ENCODE peak calls at places on chromosomes 4 and X, in nine cellular contexts. Q, H, Z, R, J, C, L, V and P are unnamed samples.

GRCh38 chr4:159142254-159142653 is 39.4 kb downstream of the RAPGEF2 start:
- DNase-seq in Q (no peak), H (no peak), Z (no peak), R (no peak), J (no peak), C (no peak), L (no peak), V (no peak), P (no peak)

GRCh38 chr4:75675004-75675531 is 1.9 kb upstream of the G3BP2 start:
- DNase-seq in Q (no peak), H (no peak), Z (no peak), R (no peak), J (no peak), C (peak; percentile 45), L (no peak), V (no peak), P (no peak)

GRCh38 chrX:70117738-70118137 is 15.5 kb upstream of the IGBP1 start:
- DNase-seq in Q (no peak), H (no peak), Z (no peak), R (no peak), J (no peak), C (no peak), L (no peak), V (no peak), P (no peak)

GRCh38 chr4:108270466-108271450 is 102.0 kb upstream of the LEF1 start:
- DNase-seq in Q (no peak), H (no peak), Z (no peak), R (no peak), J (no peak), C (no peak), L (no peak), V (no peak), P (no peak)

GRCh38 chrX:136268051-136269048 is 17.1 kb upstream of the MAP7D3 start:
- DNase-seq in Q (peak; percentile 48), H (no peak), Z (peak; percentile 7), R (no peak), J (no peak), C (peak; percentile 48), L (no peak), V (peak; percentile 4), P (no peak)

GRCh38 chrX:75786290-75786689 is 1.2 kb upstream of the MAGEE2 start:
- DNase-seq in Q (no peak), H (no peak), Z (no peak), R (no peak), J (no peak), C (no peak), L (no peak), V (no peak), P (no peak)

GRCh38 chr4:19386786-19387185 is 864.9 kb upstream of the SLIT2 start:
- DNase-seq in Q (no peak), H (no peak), Z (no peak), R (no peak), J (no peak), C (no peak), L (no peak), V (no peak), P (no peak)

GRCh38 chr4:7653510-7654414 is 219.0 kb upstream of the PSAPL1 start:
- DNase-seq in Q (no peak), H (peak; percentile 52), Z (no peak), R (no peak), J (no peak), C (no peak), L (no peak), V (no peak), P (no peak)

GRCh38 chr4:113094802-113095201 is 45.3 kb downstream of the ANK2 start:
- DNase-seq in Q (peak; percentile 37), H (no peak), Z (peak; percentile 19), R (no peak), J (no peak), C (peak; percentile 63), L (no peak), V (no peak), P (no peak)

GRCh38 chrX:122094611-122095010 is 1047.2 kb downstream of the GLUD2 start:
- DNase-seq in Q (no peak), H (no peak), Z (no peak), R (no peak), J (no peak), C (no peak), L (no peak), V (no peak), P (no peak)

GRCh38 chr4:152556283-152556682 is 20.4 kb upstream of the FBXW7 start:
- DNase-seq in Q (no peak), H (no peak), Z (no peak), R (no peak), J (no peak), C (no peak), L (no peak), V (no peak), P (no peak)

GRCh38 chr4:146330392-146330791 is 116.1 kb downstream of the REELD1 start:
- DNase-seq in Q (no peak), H (no peak), Z (no peak), R (no peak), J (no peak), C (no peak), L (no peak), V (no peak), P (no peak)

GRCh38 chr4:74426101-74426500 is 18.8 kb upstream of the AREG start:
- DNase-seq in Q (no peak), H (no peak), Z (no peak), R (no peak), J (no peak), C (no peak), L (no peak), V (no peak), P (no peak)

DNA sequence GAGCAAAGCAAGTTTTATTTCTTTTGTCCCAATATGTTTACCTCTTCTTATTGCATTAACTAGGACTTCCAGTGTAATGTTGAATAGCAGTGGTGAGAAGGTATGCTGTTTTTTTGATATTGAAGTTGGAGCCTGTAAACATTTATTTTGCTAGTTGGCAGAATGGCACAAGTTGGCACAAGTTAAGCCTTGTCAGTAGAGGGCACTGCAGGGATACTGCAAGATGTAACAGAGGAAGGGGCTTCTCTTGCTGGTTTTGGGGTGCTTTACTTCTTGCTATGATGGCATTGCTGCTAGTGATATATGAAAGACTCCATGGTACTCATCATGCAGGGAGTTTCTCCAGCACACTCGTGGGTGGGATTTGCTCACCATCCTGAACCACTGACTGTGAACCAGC is 327.3 kb upstream of the ARX start:
- DNase-seq in Q (no peak), H (no peak), Z (no peak), R (no peak), J (no peak), C (peak; percentile 24), L (no peak), V (no peak), P (no peak)
- TF ChIP-seq CTCF in Q (peak; percentile 13), H (no peak), Z (peak; percentile 20), R (no peak), J (no peak), C (peak; percentile 65), L (no peak), V (no peak), P (no peak)

GRCh38 chr4:37973481-37973880 is 13.3 kb downstream of the PTTG2 start:
- DNase-seq in Q (no peak), H (no peak), Z (no peak), R (no peak), J (no peak), C (no peak), L (no peak), V (no peak), P (no peak)

GRCh38 chr4:37968747-37969146 is 8.5 kb downstream of the PTTG2 start:
- DNase-seq in Q (no peak), H (no peak), Z (no peak), R (no peak), J (no peak), C (no peak), L (no peak), V (no peak), P (no peak)

GRCh38 chr4:37971202-37971601 is 11.0 kb downstream of the PTTG2 start:
- DNase-seq in Q (no peak), H (no peak), Z (no peak), R (no peak), J (no peak), C (no peak), L (no peak), V (no peak), P (no peak)

GRCh38 chr4:37967749-37968148 is 7.6 kb downstream of the PTTG2 start:
- DNase-seq in Q (no peak), H (no peak), Z (no peak), R (no peak), J (no peak), C (no peak), L (no peak), V (no peak), P (no peak)

DNA sequence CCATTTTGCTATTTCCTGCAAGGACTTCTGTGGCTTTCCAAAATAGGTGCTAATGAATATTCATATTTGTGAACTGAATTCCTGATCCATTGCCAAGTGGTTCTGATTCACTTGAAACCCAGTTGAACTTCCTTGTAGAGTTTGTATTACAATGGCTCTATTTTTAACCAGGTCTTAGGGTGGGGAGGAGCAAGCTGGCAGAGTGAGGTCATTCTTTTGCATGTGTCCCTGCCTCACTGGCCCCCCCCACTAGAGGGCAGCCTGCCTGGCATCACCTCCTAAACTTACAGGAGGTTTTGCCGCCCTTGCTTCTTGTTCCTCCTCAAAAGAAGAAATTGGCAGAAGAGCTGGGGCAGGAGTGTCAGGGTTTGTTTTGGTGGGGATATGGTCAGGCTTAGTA is 10.5 kb downstream of the PTTG2 start:
- DNase-seq in Q (peak; percentile 32), H (peak; percentile 85), Z (peak; percentile 21), R (peak; percentile 87), J (no peak), C (peak; percentile 82), L (no peak), V (peak; percentile 35), P (peak; percentile 55)
- H3K27ac ChIP-seq in Q (no peak overlapping the region), H (no peak overlapping the region), Z (no peak overlapping the region), R (peak overlapping the region; percentile 70), J (no peak overlapping the region), C (no peak overlapping the region), L (no peak overlapping the region), V (no peak overlapping the region), P (no peak overlapping the region)

DNA sequence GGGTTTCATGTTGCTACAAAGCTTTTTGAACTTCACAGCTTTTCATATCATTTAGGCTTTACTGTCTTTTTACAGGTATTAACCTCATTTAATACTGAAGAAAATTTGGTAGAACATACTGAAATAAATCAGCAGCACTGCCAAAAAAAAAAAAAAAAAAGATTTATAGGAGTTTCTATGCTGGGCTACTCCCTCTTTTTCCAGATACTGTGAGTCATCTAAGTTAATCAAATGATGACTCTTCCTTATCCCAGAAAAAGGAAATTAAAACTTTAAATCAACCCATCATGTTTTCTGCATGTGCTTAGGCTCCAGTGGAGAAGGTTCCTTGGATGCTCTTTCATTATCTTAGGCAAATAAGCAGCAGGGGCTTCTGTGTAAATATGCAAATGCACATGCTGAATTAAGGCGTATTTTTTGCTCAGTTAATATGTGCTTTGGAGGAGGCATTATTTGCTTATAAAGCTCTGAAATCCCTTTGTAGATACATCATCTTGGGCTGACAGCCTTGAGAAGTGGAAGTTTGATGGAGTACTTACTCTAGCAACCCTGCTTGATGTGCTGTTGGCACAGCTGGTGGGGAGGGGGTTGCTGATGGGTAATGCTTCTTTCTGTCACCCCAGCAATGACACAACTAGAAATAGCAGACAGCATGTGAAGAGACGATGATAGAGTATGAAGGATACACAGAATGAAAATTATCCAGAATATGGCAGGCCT is 136.1 kb downstream of the C4orf33 start:
- DNase-seq in Q (no peak), H (no peak), Z (no peak), R (no peak), J (no peak), C (no peak), L (no peak), V (no peak), P (no peak)
- TF ChIP-seq POLR2AphosphoS5 in Q (peak; percentile 15), H (no peak), Z (no peak), R (no peak), J (no peak), C (no peak), L (no peak), V (no peak), P (no peak)

GRCh38 chr4:9968472-9968871 is 52.8 kb downstream of the SLC2A9 start:
- DNase-seq in Q (no peak), H (no peak), Z (no peak), R (no peak), J (no peak), C (no peak), L (no peak), V (no peak), P (no peak)
- TF ChIP-seq CTCF in Q (no peak), H (no peak), Z (no peak), R (no peak), J (no peak), C (no peak), L (no peak), V (no peak), P (no peak)